ENCODE peak calls at places on chromosomes 5 and 9, in four cellular contexts. One of them, this sample, is unnamed.

GRCh38 chr9:114936566-114936965 is 6.2 kb upstream of the TNFSF8 start:
- DNase-seq in iris pigment epithelial cell: peak; percentile 2
- DNase-seq in lung microvascular endothelial cell: no peak
- DNase-seq in fibroblast of villous mesenchyme: peak; percentile 90
- DNase-seq in this sample: no peak

GRCh38 chr9:127899200-127899943 is at the start of gene ST6GALNAC6:
- DNase-seq in iris pigment epithelial cell: peak; percentile 75
- DNase-seq in fibroblast of villous mesenchyme: peak; percentile 74
- DNase-seq in lung microvascular endothelial cell: peak; percentile 82
- DNase-seq in this sample: peak; percentile 65

GRCh38 chr5:144002866-144003265 is 167.6 kb downstream of the YIPF5 start:
- DNase-seq in fibroblast of villous mesenchyme: peak; percentile 77
- DNase-seq in iris pigment epithelial cell: no peak
- DNase-seq in lung microvascular endothelial cell: no peak
- DNase-seq in this sample: no peak

GRCh38 chr5:111859533-111860270 is 102.7 kb upstream of the NREP start:
- DNase-seq in iris pigment epithelial cell: peak; percentile 93
- DNase-seq in fibroblast of villous mesenchyme: peak; percentile 94
- DNase-seq in lung microvascular endothelial cell: no peak
- DNase-seq in this sample: peak; percentile 89

GRCh38 chr9:37290881-37291485 is 131.5 kb upstream of the GRHPR start:
- DNase-seq in iris pigment epithelial cell: peak; percentile 92
- DNase-seq in lung microvascular endothelial cell: peak; percentile 55
- DNase-seq in fibroblast of villous mesenchyme: peak; percentile 87
- DNase-seq in this sample: peak; percentile 57

GRCh38 chr9:91734371-91734981 is 215.6 kb downstream of the ROR2 start:
- DNase-seq in lung microvascular endothelial cell: peak; percentile 62
- DNase-seq in iris pigment epithelial cell: peak; percentile 50
- DNase-seq in fibroblast of villous mesenchyme: peak; percentile 64
- DNase-seq in this sample: peak; percentile 12

GRCh38 chr9:33329117-33329563 is 38.8 kb downstream of the NFX1 start:
- DNase-seq in fibroblast of villous mesenchyme: peak; percentile 95
- DNase-seq in iris pigment epithelial cell: peak; percentile 86
- DNase-seq in lung microvascular endothelial cell: peak; percentile 94
- DNase-seq in this sample: peak; percentile 85

GRCh38 chr5:178587793-178588611 is 2.2 kb downstream of the COL23A1 start:
- DNase-seq in fibroblast of villous mesenchyme: no peak
- DNase-seq in lung microvascular endothelial cell: no peak
- DNase-seq in iris pigment epithelial cell: no peak
- DNase-seq in this sample: no peak

GRCh38 chr5:97443740-97444139 is 260.7 kb upstream of the RIOK2 start:
- DNase-seq in iris pigment epithelial cell: no peak
- DNase-seq in lung microvascular endothelial cell: no peak
- DNase-seq in fibroblast of villous mesenchyme: no peak
- DNase-seq in this sample: no peak

GRCh38 chr9:124733964-124734740 is 37.0 kb downstream of the NR6A1 start:
- DNase-seq in fibroblast of villous mesenchyme: no peak
- DNase-seq in iris pigment epithelial cell: no peak
- DNase-seq in lung microvascular endothelial cell: no peak
- DNase-seq in this sample: no peak

GRCh38 chr5:78985407-78986223 is 505 bp upstream of the ARSB start:
- DNase-seq in lung microvascular endothelial cell: peak; percentile 61
- DNase-seq in iris pigment epithelial cell: peak; percentile 70
- DNase-seq in fibroblast of villous mesenchyme: peak; percentile 25
- DNase-seq in this sample: peak; percentile 62

GRCh38 chr5:96247097-96247675 is 185.9 kb downstream of the PCSK1 start:
- DNase-seq in iris pigment epithelial cell: no peak
- DNase-seq in fibroblast of villous mesenchyme: peak; percentile 16
- DNase-seq in lung microvascular endothelial cell: no peak
- DNase-seq in this sample: no peak

GRCh38 chr5:180595381-180596114 is 4.2 kb upstream of the SCGB3A1 start:
- DNase-seq in lung microvascular endothelial cell: no peak
- DNase-seq in iris pigment epithelial cell: no peak
- DNase-seq in fibroblast of villous mesenchyme: no peak
- DNase-seq in this sample: no peak

GRCh38 chr9:134537891-134538520 is 103.6 kb upstream of the COL5A1 start:
- DNase-seq in iris pigment epithelial cell: no peak
- DNase-seq in lung microvascular endothelial cell: no peak
- DNase-seq in fibroblast of villous mesenchyme: peak; percentile 65
- DNase-seq in this sample: no peak

This sample was measured in NCI-H226.